ENCODE peak calls at places on chromosomes 13 and 19, in nine cellular contexts. D, H, Q, N, B, L, J, P and Z are unnamed samples.

GRCh38 chr19:47762615-47763308 is 15.7 kb upstream of the SELENOW start:
- DNase-seq in H (no peak), Q (no peak), L (no peak), N (no peak), B (no peak), D (no peak), J (no peak), P (no peak), Z (no peak)

GRCh38 chr19:47805313-47805712 is 962 bp upstream of the TPRX1 start:
- DNase-seq in Q (no peak), J (no peak), L (no peak), P (no peak), H (no peak), N (no peak), D (no peak), B (no peak), Z (no peak)

GRCh38 chr19:728011-728410 is 19.3 kb downstream of the PALM start:
- DNase-seq in P (no peak), H (no peak), N (no peak), L (no peak), Q (no peak), B (no peak), J (no peak), D (no peak), Z (no peak)

GRCh38 chr19:49890349-49891311 is 6.1 kb downstream of the IL4I1 start:
- DNase-seq in H (no peak), J (peak), P (no peak), B (no peak), L (no peak), D (peak), N (no peak), Q (no peak), Z (no peak)

GRCh38 chr19:17441241-17442135 is 7.0 kb downstream of the TMEM221 start:
- DNase-seq in D (no peak), P (no peak), H (no peak), L (no peak), B (no peak), J (no peak), Q (no peak), N (no peak), Z (no peak)

GRCh38 chr19:33234092-33234491 is 8.4 kb upstream of the SLC7A10 start:
- DNase-seq in B (no peak), P (no peak), J (no peak), N (no peak), D (no peak), Q (no peak), L (no peak), H (no peak), Z (peak)

GRCh38 chr13:44417876-44418275 is 44.3 kb downstream of the SERP2 start:
- DNase-seq in P (no peak), J (no peak), D (no peak), N (no peak), Q (no peak), L (no peak), H (no peak), B (no peak), Z (no peak)

GRCh38 chr13:93709511-93710244 is 483.1 kb downstream of the GPC6 start:
- DNase-seq in J (no peak), D (no peak), N (no peak), L (no peak), H (peak), Q (no peak), P (no peak), B (no peak), Z (no peak)

GRCh38 chr13:113553541-113554332 is 30.8 kb upstream of the TFDP1 start:
- DNase-seq in B (no peak), J (no peak), N (no peak), D (no peak), P (no peak), Q (no peak), H (no peak), L (no peak), Z (no peak)

GRCh38 chr19:36604656-36605100 is 435 bp upstream of the ZNF382 start:
- DNase-seq in J (no peak), Q (peak), P (no peak), B (no peak), D (peak), L (peak), N (no peak), H (no peak), Z (peak)

GRCh38 chr19:2888739-2889224 is 11.9 kb upstream of the ZNF57 start:
- DNase-seq in N (no peak), D (no peak), L (no peak), J (peak), P (peak), B (no peak), Q (no peak), H (no peak), Z (peak)

GRCh38 chr13:60348097-60348496 is 48.9 kb upstream of the TDRD3 start:
- DNase-seq in Q (no peak), L (no peak), J (no peak), D (no peak), P (no peak), H (no peak), N (no peak), B (no peak), Z (no peak)

GRCh38 chr19:11422163-11423068 is 3.3 kb upstream of the RGL3 start:
- DNase-seq in L (peak), P (no peak), H (peak), J (peak), Q (peak), B (peak), N (no peak), D (no peak), Z (peak)

GRCh38 chr13:78700121-78700910 is 41.4 kb upstream of the OBI1 start:
- DNase-seq in J (peak), H (no peak), Q (no peak), N (no peak), L (no peak), B (no peak), P (no peak), D (no peak), Z (no peak)

GRCh38 chr19:51398096-51398704 is 7.8 kb upstream of the C19orf84 start:
- DNase-seq in D (no peak), H (peak), L (peak), J (peak), N (no peak), Q (no peak), B (no peak), P (no peak), Z (no peak)

GRCh38 chr13:76696370-76696769 is 189.8 kb downstream of the KCTD12 start:
- DNase-seq in D (no peak), L (no peak), P (no peak), B (no peak), Q (no peak), J (no peak), N (no peak), H (no peak), Z (no peak)

GRCh38 chr19:10074153-10074552 is 12.0 kb upstream of the SHFL start:
- DNase-seq in J (peak), L (no peak), H (no peak), Q (no peak), P (no peak), B (no peak), N (no peak), D (no peak), Z (no peak)

GRCh38 chr19:51016798-51017683 is 2.5 kb downstream of the KLK10 start:
- DNase-seq in P (peak), B (peak), L (peak), J (peak), N (no peak), D (no peak), Q (peak), H (peak), Z (peak)

GRCh38 chr19:8324186-8325050 is 3.1 kb downstream of the RPS28 start:
- DNase-seq in D (no peak), N (no peak), L (no peak), P (no peak), H (no peak), Q (no peak), J (no peak), B (no peak), Z (peak)